ENCODE peak calls at places on chromosomes 6 and 20, in seven cellular contexts. Q is DND-41; A is right atrium auricular region; C is right lobe of liver; P is left ventricle myocardium inferior; H is colonic mucosa; V is CD4-positive, alpha-beta T cell. M is an unnamed sample.

GRCh38 chr6:7058250-7058923 is 49.4 kb upstream of the RREB1 start:
- DNase-seq in Q (peak; percentile 70), A (no peak), C (peak; percentile 41), P (no peak), H (peak; percentile 85), V (no peak), M (peak; percentile 97)

GRCh38 chr6:157144861-157145260 is 178.5 kb downstream of the TMEM242 start:
- DNase-seq in Q (no peak), A (no peak), C (no peak), P (no peak), H (peak; percentile 41), V (no peak), M (no peak)

GRCh38 chr6:128179890-128180440 is 279.1 kb upstream of the THEMIS start:
- DNase-seq in Q (no peak), A (no peak), C (no peak), P (no peak), H (no peak), V (no peak), M (no peak)

GRCh38 chr6:12718025-12718424 is 1.5 kb downstream of the PHACTR1 start:
- DNase-seq in Q (no peak), A (no peak), C (no peak), P (no peak), H (no peak), V (no peak), M (no peak)

GRCh38 chr6:150403458-150404245 is 34.8 kb downstream of the IYD start:
- DNase-seq in Q (no peak), A (no peak), C (no peak), P (no peak), H (no peak), V (no peak), M (no peak)

GRCh38 chr6:132369526-132369925 is 31.7 kb downstream of the MOXD1 start:
- DNase-seq in Q (no peak), A (no peak), C (no peak), P (no peak), H (no peak), V (no peak), M (no peak)

GRCh38 chr20:58682656-58683055 is 9.9 kb upstream of the NPEPL1 start:
- DNase-seq in Q (no peak), A (no peak), C (no peak), P (no peak), H (no peak), V (no peak), M (peak; percentile 4)

GRCh38 chr6:26553739-26554668 is 15.8 kb downstream of the HMGN4 start:
- DNase-seq in Q (peak; percentile 86), A (peak; percentile 87), C (peak; percentile 66), P (peak; percentile 77), H (peak; percentile 89), V (peak; percentile 75), M (peak; percentile 88)

GRCh38 chr6:56246941-56247653 is at the start of gene COL21A1:
- DNase-seq in Q (no peak), A (no peak), C (peak; percentile 31), P (peak; percentile 59), H (peak; percentile 31), V (no peak), M (no peak)

GRCh38 chr6:158642097-158642601 is 2.4 kb downstream of the DYNLT1 start:
- DNase-seq in Q (no peak), A (peak; percentile 63), C (no peak), P (no peak), H (peak; percentile 16), V (no peak), M (peak; percentile 44)

GRCh38 chr6:40349566-40350192 is 237.5 kb downstream of the LRFN2 start:
- DNase-seq in Q (peak; percentile 3), A (no peak), C (no peak), P (no peak), H (no peak), V (peak; percentile 12), M (no peak)

GRCh38 chr6:2749972-2750600 is 636 bp downstream of the MYLK4 start:
- DNase-seq in Q (peak; percentile 69), A (peak; percentile 76), C (peak; percentile 46), P (peak; percentile 51), H (peak; percentile 71), V (peak; percentile 75), M (no peak)

GRCh38 chr6:158703121-158703839 is 53.4 kb downstream of the SYTL3 start:
- DNase-seq in Q (no peak), A (no peak), C (no peak), P (peak; percentile 67), H (no peak), V (no peak), M (no peak)

GRCh38 chr6:158396136-158396535 is 83.9 kb downstream of the TULP4 start:
- DNase-seq in Q (no peak), A (no peak), C (no peak), P (no peak), H (no peak), V (no peak), M (no peak)

GRCh38 chr6:137877113-137877512 is 10.1 kb downstream of the TNFAIP3 start:
- DNase-seq in Q (no peak), A (no peak), C (no peak), P (no peak), H (no peak), V (no peak), M (no peak)

GRCh38 chr20:8127553-8128255 is 4.4 kb upstream of the PLCB1 start:
- DNase-seq in Q (no peak), A (no peak), C (no peak), P (no peak), H (no peak), V (no peak), M (no peak)

GRCh38 chr6:13500264-13500663 is 12.9 kb upstream of the GFOD1 start:
- DNase-seq in Q (no peak), A (no peak), C (no peak), P (no peak), H (no peak), V (no peak), M (no peak)

GRCh38 chr20:49431345-49431744 is 51.1 kb downstream of the KCNB1 start:
- DNase-seq in Q (no peak), A (no peak), C (no peak), P (no peak), H (no peak), V (no peak), M (no peak)

GRCh38 chr6:111989743-111990142 is 64.2 kb upstream of the CCN6 start:
- DNase-seq in Q (no peak), A (no peak), C (no peak), P (no peak), H (no peak), V (no peak), M (no peak)

GRCh38 chr6:3617681-3618299 is 133.7 kb downstream of the PXDC1 start:
- DNase-seq in Q (no peak), A (no peak), C (no peak), P (no peak), H (no peak), V (no peak), M (no peak)

GRCh38 chr6:23175391-23175790 is 606.0 kb downstream of the HDGFL1 start:
- DNase-seq in Q (no peak), A (no peak), C (no peak), P (no peak), H (no peak), V (no peak), M (no peak)

DNA sequence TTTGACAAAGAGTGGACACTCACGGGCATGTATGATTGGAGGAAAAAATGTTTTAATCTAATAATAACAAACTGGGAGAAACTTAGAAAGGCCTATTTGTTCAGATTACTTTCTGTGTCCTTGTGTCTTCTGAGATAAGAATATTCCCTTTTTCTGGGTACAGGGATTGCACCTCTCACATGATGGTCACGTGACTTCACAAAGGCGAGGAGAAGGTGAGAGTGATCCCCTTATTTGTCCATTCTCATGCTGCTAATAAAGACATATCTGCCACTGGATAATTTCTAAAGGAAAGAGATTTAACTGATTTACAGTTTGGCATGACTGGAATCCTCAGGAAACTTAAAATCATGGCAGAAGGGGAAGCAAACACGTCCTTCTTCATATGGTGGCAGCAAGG is 989.7 kb upstream of the FLRT3 start:
- DNase-seq in Q (no peak), A (no peak), C (no peak), P (no peak), H (no peak), V (no peak), M (no peak)
- H3K9me3 ChIP-seq in Q (no peaks in the 10 kb centered on the region), A (no peaks in the 10 kb centered on the region), C (no peaks in the 10 kb centered on the region), P (no peaks in the 10 kb centered on the region), H (no peaks in the 10 kb centered on the region), V (no peaks in the 10 kb centered on the region), M (no peaks in the 10 kb centered on the region)

DNA sequence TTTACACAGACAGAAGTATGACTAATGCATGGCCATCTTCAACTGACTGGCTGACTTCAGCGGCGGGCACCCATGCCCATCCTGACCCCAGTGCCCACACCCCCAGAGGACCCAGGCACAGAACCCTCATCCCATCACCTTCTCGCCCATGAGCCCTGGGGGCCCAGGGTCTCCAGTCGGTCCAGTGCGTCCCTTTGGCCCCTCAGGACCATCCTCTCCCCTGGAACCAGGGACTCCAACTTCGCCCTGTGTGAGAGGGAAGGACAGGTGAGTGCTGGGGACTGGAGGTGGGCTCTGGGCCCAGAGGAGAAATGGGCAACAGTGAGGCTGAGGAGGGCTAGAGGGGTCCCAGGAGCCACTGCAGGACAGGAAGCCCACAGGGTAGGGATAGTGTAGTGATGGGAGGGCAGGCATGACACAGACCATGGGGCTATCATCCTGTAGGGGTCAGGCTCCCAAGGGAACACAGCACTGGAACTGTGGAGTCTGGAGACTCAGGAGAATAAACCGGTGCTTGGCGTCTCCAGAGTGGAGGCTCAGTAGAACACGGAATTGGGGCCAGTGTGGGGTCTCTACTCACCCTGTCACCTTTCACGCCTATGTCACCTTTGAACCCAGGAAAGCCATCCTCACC is 16.7 kb downstream of the COL11A2 start:
- DNase-seq in Q (no peak), A (no peak), C (no peak), P (no peak), H (no peak), V (no peak), M (no peak)
- TF ChIP-seq CTCF in Q (no peak), A (no peak), C (no peak), P (no peak), H (no peak), V (no peak), M (no peak)

GRCh38 chr20:63483834-63484233 is 11.4 kb upstream of the KCNQ2 start:
- DNase-seq in Q (no peak), A (no peak), C (no peak), P (no peak), H (no peak), V (no peak), M (no peak)
- H3K9me3 ChIP-seq in Q (no peaks in the 10 kb centered on the region), A (no peaks in the 10 kb centered on the region), C (no peaks in the 10 kb centered on the region), P (peaks cover 4% of the 10 kb centered on the region), H (no peaks in the 10 kb centered on the region), V (no peaks in the 10 kb centered on the region), M (no peaks in the 10 kb centered on the region)

GRCh38 chr20:54292186-54292585 is 84.3 kb downstream of the PFDN4 start:
- DNase-seq in Q (no peak), A (no peak), C (no peak), P (no peak), H (no peak), V (no peak), M (no peak)

GRCh38 chr20:54295686-54296085 is 87.8 kb downstream of the PFDN4 start:
- DNase-seq in Q (no peak), A (no peak), C (no peak), P (no peak), H (no peak), V (no peak), M (no peak)

GRCh38 chr20:54291339-54292060 is 83.6 kb downstream of the PFDN4 start:
- DNase-seq in Q (no peak), A (no peak), C (no peak), P (no peak), H (no peak), V (no peak), M (no peak)

GRCh38 chr20:54293526-54293925 is 85.6 kb downstream of the PFDN4 start:
- DNase-seq in Q (no peak), A (no peak), C (no peak), P (no peak), H (no peak), V (no peak), M (no peak)

GRCh38 chr20:54294094-54294493 is 86.2 kb downstream of the PFDN4 start:
- DNase-seq in Q (no peak), A (no peak), C (no peak), P (no peak), H (no peak), V (no peak), M (no peak)
- TF ChIP-seq CTCF in Q (no peak), A (no peak), C (no peak), P (no peak), H (no peak), V (no peak), M (no peak)

M was measured in keratinocyte.